ENCODE peak calls at places on chromosomes 5 and 9, in ten cellular contexts. W is H1, X is ascending aorta, V is dorsolateral prefrontal cortex, T is transverse colon, N is psoas muscle, Z is IMR-90, B is lower leg skin, S is body of pancreas, M is cardiac fibroblast. K is an unnamed sample.

GRCh38 chr9:104911029-104911607 is 16.8 kb downstream of the ABCA1 start:
- DNase-seq in T (no peak), X (no peak), V (no peak), M (peak; percentile 20), W (no peak), Z (peak; percentile 71), B (no peak), S (no peak), N (no peak), K (no peak)

GRCh38 chr5:102561894-102562760 is 63.3 kb upstream of the SLCO6A1 start:
- DNase-seq in V (no peak), S (peak; percentile 8), Z (peak; percentile 1), W (peak; percentile 82), X (no peak), T (peak; percentile 11), B (no peak), M (peak; percentile 42), N (no peak), K (peak; percentile 18)

GRCh38 chr9:96048954-96049831 is 173.7 kb downstream of the ERCC6L2 start:
- DNase-seq in T (no peak), Z (no peak), V (peak; percentile 66), X (peak; percentile 47), M (no peak), B (no peak), S (peak; percentile 86), W (no peak), N (peak; percentile 27), K (no peak)

GRCh38 chr9:1049641-1050040 is 516 bp upstream of the DMRT2 start:
- DNase-seq in Z (no peak), M (no peak), S (peak; percentile 33), W (no peak), N (no peak), X (no peak), B (no peak), V (no peak), T (peak; percentile 42), K (no peak)

GRCh38 chr9:4366649-4367330 is 66.9 kb upstream of the GLIS3 start:
- DNase-seq in V (no peak), N (no peak), S (peak; percentile 64), B (no peak), M (peak; percentile 71), X (no peak), Z (peak; percentile 54), W (peak; percentile 59), T (peak; percentile 19), K (peak; percentile 53)

GRCh38 chr5:32710335-32710858 is 724 bp upstream of the NPR3 start:
- DNase-seq in M (peak; percentile 13), S (peak; percentile 25), W (peak; percentile 76), T (peak; percentile 9), B (no peak), V (no peak), N (peak; percentile 29), X (no peak), Z (no peak), K (no peak)

GRCh38 chr9:133346021-133346713 is 1.8 kb downstream of the MED22 start:
- DNase-seq in B (no peak), V (no peak), N (no peak), X (no peak), S (no peak), M (no peak), T (no peak), W (no peak), Z (no peak), K (no peak)

GRCh38 chr5:55546991-55547390 is 12.2 kb upstream of the PLPP1 start:
- DNase-seq in W (no peak), T (peak; percentile 29), N (no peak), M (no peak), V (no peak), X (no peak), Z (no peak), B (no peak), S (peak; percentile 51), K (no peak)

GRCh38 chr9:114370985-114371335 is 16.8 kb downstream of the AKNA start:
- DNase-seq in V (peak; percentile 86), Z (no peak), S (no peak), W (no peak), T (no peak), M (no peak), B (no peak), N (no peak), X (peak; percentile 4), K (no peak)

GRCh38 chr5:115872447-115872846 is 30.7 kb downstream of the AP3S1 start:
- DNase-seq in X (no peak), T (no peak), V (no peak), M (no peak), W (no peak), S (no peak), B (no peak), Z (no peak), N (no peak), K (no peak)

GRCh38 chr9:5949103-5949699 is 58.5 kb downstream of the MLANA start:
- DNase-seq in X (no peak), V (no peak), Z (peak; percentile 10), B (no peak), N (no peak), W (no peak), T (no peak), S (peak; percentile 46), M (no peak), K (peak; percentile 47)

GRCh38 chr5:149288437-149288836 is 16.8 kb downstream of the AFAP1L1 start:
- DNase-seq in B (no peak), S (no peak), Z (no peak), M (peak; percentile 41), T (no peak), X (no peak), N (peak; percentile 40), W (no peak), V (no peak), K (no peak)

GRCh38 chr9:125953314-125954019 is 206.3 kb downstream of the PBX3 start:
- DNase-seq in S (no peak), X (no peak), B (no peak), M (no peak), V (no peak), Z (no peak), N (no peak), W (no peak), T (no peak), K (no peak)

GRCh38 chr5:173473293-173473692 is 143.2 kb downstream of the BOD1 start:
- DNase-seq in Z (peak; percentile 41), N (no peak), W (no peak), V (no peak), S (no peak), B (no peak), X (no peak), T (no peak), M (no peak), K (no peak)

GRCh38 chr5:173474881-173475287 is 141.6 kb downstream of the BOD1 start:
- DNase-seq in W (no peak), T (no peak), M (peak; percentile 68), B (no peak), Z (peak; percentile 94), S (no peak), V (no peak), N (no peak), X (no peak), K (peak; percentile 74)

GRCh38 chr5:173475780-173476179 is 140.7 kb downstream of the BOD1 start:
- DNase-seq in M (no peak), Z (no peak), N (no peak), V (no peak), T (no peak), W (no peak), S (no peak), X (no peak), B (no peak), K (no peak)

GRCh38 chr5:173472164-173472563 is 143.9 kb upstream of the STC2 start:
- DNase-seq in Z (peak; percentile 99), N (peak; percentile 40), X (peak; percentile 62), T (peak; percentile 26), V (peak; percentile 59), S (peak; percentile 86), W (no peak), M (peak; percentile 97), B (peak; percentile 85), K (peak; percentile 93)

DNA sequence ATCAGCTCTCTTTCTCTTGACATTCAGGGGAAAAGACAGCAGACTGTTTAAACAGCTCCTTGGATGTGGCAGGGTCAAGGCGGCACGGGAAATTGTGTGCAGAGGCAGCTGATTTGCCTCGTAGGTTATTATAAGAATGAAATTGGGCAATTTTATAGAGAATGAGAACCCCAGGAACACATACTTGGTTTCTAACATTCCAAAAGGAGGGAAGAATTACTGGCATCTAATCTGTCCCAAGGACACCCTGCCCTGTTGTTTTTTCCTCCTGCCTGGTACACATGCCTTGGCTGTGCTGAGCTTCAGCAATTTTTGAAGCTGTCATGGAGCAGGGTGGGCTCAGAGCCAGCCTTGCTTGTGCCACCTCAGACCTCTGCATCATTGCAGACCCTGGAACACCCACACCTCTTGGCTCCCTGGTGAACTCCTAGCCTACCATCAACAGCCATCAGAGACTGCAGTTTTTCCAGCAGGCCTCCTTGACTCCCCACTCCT is 143.6 kb downstream of the BOD1 start:
- DNase-seq in X (no peak), S (peak; percentile 35), V (no peak), M (peak; percentile 82), W (no peak), N (peak; percentile 37), B (peak; percentile 33), Z (peak; percentile 28), T (no peak), K (peak; percentile 57)
- H3K4me3 ChIP-seq in X (no peak overlapping the region), S (no peak overlapping the region), V (peak overlapping the region; percentile 31), M (no peak overlapping the region), W (no peak overlapping the region), N (no peak overlapping the region), B (no peak overlapping the region), Z (no peak overlapping the region), T (no peak overlapping the region), K (no peak overlapping the region)

GRCh38 chr9:106862946-106863740 is at the start of gene ZNF462:
- DNase-seq in B (no peak), T (peak; percentile 47), Z (peak; percentile 79), M (peak; percentile 78), V (no peak), N (peak; percentile 43), W (peak; percentile 54), S (peak; percentile 40), X (no peak), K (peak; percentile 80)
- TF ChIP-seq CTCF in B (no peak), T (peak; percentile 48), Z (no peak), M (no peak), V (no peak), N (no peak), W (no peak), S (no peak), X (peak; percentile 87), K (no peak)

GRCh38 chr5:30099634-30100033 is 1093.9 kb upstream of the CDH6 start:
- DNase-seq in T (no peak), X (no peak), B (no peak), M (peak; percentile 40), S (no peak), W (no peak), Z (no peak), V (no peak), N (no peak), K (peak; percentile 2)
- H3K4me3 ChIP-seq in T (no peak overlapping the region), X (no peak overlapping the region), B (no peak overlapping the region), M (no peak overlapping the region), S (no peak overlapping the region), W (no peak overlapping the region), Z (no peak overlapping the region), V (no peak overlapping the region), N (no peak overlapping the region), K (no peak overlapping the region)

DNA sequence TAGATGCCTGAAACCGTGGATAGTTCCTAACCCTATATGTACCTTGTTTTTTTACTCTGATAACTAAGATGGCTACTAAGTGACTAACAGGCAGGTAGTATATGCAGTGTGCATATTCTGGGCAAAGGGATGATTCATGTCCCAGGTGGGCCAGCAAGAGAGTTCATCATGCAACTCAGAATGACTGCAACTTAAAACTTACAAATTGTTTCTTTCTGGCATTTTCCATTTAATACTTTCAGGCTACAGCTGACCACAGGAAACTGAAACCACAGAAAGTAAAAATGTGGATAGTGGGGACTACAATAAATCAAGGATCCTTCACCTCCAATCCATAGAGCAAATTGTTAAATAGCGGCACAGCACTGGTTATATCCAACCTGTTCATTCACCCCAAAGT is 30.7 kb upstream of the VCAN start:
- DNase-seq in Z (peak; percentile 2), S (no peak), B (no peak), M (no peak), V (no peak), W (no peak), N (no peak), T (no peak), X (no peak), K (peak; percentile 43)
- TF ChIP-seq CTCF in Z (no peak), S (no peak), B (no peak), M (no peak), V (no peak), W (no peak), N (no peak), T (no peak), X (no peak), K (no peak)

K was measured in fibroblast of villous mesenchyme.